ENCODE peak calls at places on chromosomes 12 and 14, in five cellular contexts. H is Right ventricle myocardium superior, P is anterior cingulate cortex, Y is RWPE1, E is cardiac septum. Z is an unnamed sample.
A peak's percentile ranks its signal among the peaks of the same experiment; 100 is the strongest.

GRCh38 chr14:42095155-42095554 is 488.5 kb downstream of the LRFN5 start:
- DNase-seq in H (no peak), P (no peak), Y (no peak), E (no peak), Z (no peak)

GRCh38 chr14:51540364-51540763 is 111.3 kb upstream of the FRMD6 start:
- DNase-seq in H (no peak), P (no peak), Y (no peak), E (no peak), Z (peak; percentile 52)

GRCh38 chr12:94962680-94963079 is 40.8 kb downstream of the NDUFA12 start:
- DNase-seq in H (no peak), P (no peak), Y (no peak), E (no peak), Z (no peak)

GRCh38 chr14:96121660-96122395 is 82.7 kb downstream of the C14orf132 start:
- DNase-seq in H (no peak), P (no peak), Y (peak; percentile 29), E (no peak), Z (no peak)

GRCh38 chr14:101002738-101003137 is 99.2 kb upstream of the RTL1 start:
- DNase-seq in H (no peak), P (no peak), Y (no peak), E (no peak), Z (no peak)

GRCh38 chr12:95608252-95609033 is 57.2 kb upstream of the USP44 start:
- DNase-seq in H (peak; percentile 75), P (peak; percentile 10), Y (peak; percentile 63), E (peak; percentile 85), Z (peak; percentile 89)

GRCh38 chr14:24911324-24912095 is 138.4 kb downstream of the STXBP6 start:
- DNase-seq in H (no peak), P (no peak), Y (no peak), E (no peak), Z (peak; percentile 6)

GRCh38 chr12:7144414-7145120 is 14.4 kb downstream of the CLSTN3 start:
- DNase-seq in H (no peak), P (no peak), Y (peak; percentile 50), E (no peak), Z (peak; percentile 43)

GRCh38 chr12:111673503-111673902 is 12.3 kb downstream of the BRAP start:
- DNase-seq in H (no peak), P (no peak), Y (no peak), E (no peak), Z (peak; percentile 35)

GRCh38 chr14:54175298-54175942 is 218.8 kb upstream of the BMP4 start:
- DNase-seq in H (no peak), P (no peak), Y (peak; percentile 64), E (no peak), Z (peak; percentile 77)

GRCh38 chr14:100726467-100726811 is 253 bp upstream of the DLK1 start:
- DNase-seq in H (no peak), P (no peak), Y (no peak), E (no peak), Z (no peak)

GRCh38 chr12:65755596-65755978 is 68.7 kb upstream of the HMGA2 start:
- DNase-seq in H (no peak), P (no peak), Y (no peak), E (no peak), Z (peak; percentile 58)

GRCh38 chr14:85380891-85381290 is 149.1 kb upstream of the FLRT2 start:
- DNase-seq in H (no peak), P (no peak), Y (no peak), E (no peak), Z (no peak)